ENCODE peak calls at places on chromosomes 1 and 21, in nine cellular contexts. One of them, this sample, is unnamed.

GRCh38 chr21:15688809-15689208 is 41.0 kb upstream of the USP25 start:
- DNase-seq in lower lobe of right lung: no peak
- DNase-seq in left ventricle myocardium inferior: no peak
- DNase-seq in NCI-H2081: no peak
- DNase-seq in stromal cell of bone marrow: no peak
- DNase-seq in activated naive CD4-positive, alpha-beta T cell treated with anti-CD3 and anti-CD28 coated beads, Interleukin-2, amount 50 U/mL, for 72 hours: no peak
- DNase-seq in activated T-helper 1 cell treated with Interleukin-2 at 50 U/mL for 16 hours: no peak
- DNase-seq in HEK293T: no peak
- DNase-seq in HuH-7.5: no peak
- DNase-seq in this sample: no peak

GRCh38 chr21:28734522-28735175 is 258.0 kb downstream of the LTN1 start:
- DNase-seq in activated T-helper 1 cell treated with Interleukin-2 at 50 U/mL for 16 hours: no peak
- DNase-seq in HuH-7.5: no peak
- DNase-seq in NCI-H2081: no peak
- DNase-seq in left ventricle myocardium inferior: no peak
- DNase-seq in HEK293T: no peak
- DNase-seq in stromal cell of bone marrow: no peak
- DNase-seq in lower lobe of right lung: no peak
- DNase-seq in activated naive CD4-positive, alpha-beta T cell treated with anti-CD3 and anti-CD28 coated beads, Interleukin-2, amount 50 U/mL, for 72 hours: no peak
- DNase-seq in this sample: no peak

GRCh38 chr1:218930879-218931278 is 242.8 kb upstream of the LYPLAL1 start:
- DNase-seq in activated T-helper 1 cell treated with Interleukin-2 at 50 U/mL for 16 hours: no peak
- DNase-seq in lower lobe of right lung: no peak
- DNase-seq in HEK293T: no peak
- DNase-seq in NCI-H2081: no peak
- DNase-seq in HuH-7.5: no peak
- DNase-seq in activated naive CD4-positive, alpha-beta T cell treated with anti-CD3 and anti-CD28 coated beads, Interleukin-2, amount 50 U/mL, for 72 hours: no peak
- DNase-seq in left ventricle myocardium inferior: no peak
- DNase-seq in stromal cell of bone marrow: peak
- DNase-seq in this sample: no peak

GRCh38 chr1:42748461-42749410 is 8.7 kb upstream of the CLDN19 start:
- DNase-seq in lower lobe of right lung: no peak
- DNase-seq in NCI-H2081: no peak
- DNase-seq in stromal cell of bone marrow: no peak
- DNase-seq in activated T-helper 1 cell treated with Interleukin-2 at 50 U/mL for 16 hours: no peak
- DNase-seq in HEK293T: no peak
- DNase-seq in left ventricle myocardium inferior: no peak
- DNase-seq in activated naive CD4-positive, alpha-beta T cell treated with anti-CD3 and anti-CD28 coated beads, Interleukin-2, amount 50 U/mL, for 72 hours: no peak
- DNase-seq in HuH-7.5: no peak
- DNase-seq in this sample: no peak

GRCh38 chr1:191343816-191344215 is 814.4 kb upstream of the RGS18 start:
- DNase-seq in HEK293T: no peak
- DNase-seq in activated naive CD4-positive, alpha-beta T cell treated with anti-CD3 and anti-CD28 coated beads, Interleukin-2, amount 50 U/mL, for 72 hours: no peak
- DNase-seq in stromal cell of bone marrow: no peak
- DNase-seq in HuH-7.5: no peak
- DNase-seq in lower lobe of right lung: no peak
- DNase-seq in left ventricle myocardium inferior: no peak
- DNase-seq in activated T-helper 1 cell treated with Interleukin-2 at 50 U/mL for 16 hours: no peak
- DNase-seq in NCI-H2081: no peak
- DNase-seq in this sample: no peak

GRCh38 chr1:187921426-187921825 is 1092.7 kb downstream of the PLA2G4A start:
- DNase-seq in left ventricle myocardium inferior: no peak
- DNase-seq in lower lobe of right lung: no peak
- DNase-seq in activated T-helper 1 cell treated with Interleukin-2 at 50 U/mL for 16 hours: no peak
- DNase-seq in HuH-7.5: no peak
- DNase-seq in activated naive CD4-positive, alpha-beta T cell treated with anti-CD3 and anti-CD28 coated beads, Interleukin-2, amount 50 U/mL, for 72 hours: no peak
- DNase-seq in HEK293T: no peak
- DNase-seq in NCI-H2081: no peak
- DNase-seq in stromal cell of bone marrow: no peak
- DNase-seq in this sample: no peak

GRCh38 chr1:37537378-37537777 is 16.7 kb downstream of the SNIP1 start:
- DNase-seq in activated T-helper 1 cell treated with Interleukin-2 at 50 U/mL for 16 hours: no peak
- DNase-seq in activated naive CD4-positive, alpha-beta T cell treated with anti-CD3 and anti-CD28 coated beads, Interleukin-2, amount 50 U/mL, for 72 hours: no peak
- DNase-seq in stromal cell of bone marrow: peak
- DNase-seq in lower lobe of right lung: no peak
- DNase-seq in NCI-H2081: no peak
- DNase-seq in left ventricle myocardium inferior: no peak
- DNase-seq in HuH-7.5: no peak
- DNase-seq in HEK293T: no peak
- DNase-seq in this sample: no peak

GRCh38 chr1:1290238-1290731 is 10.0 kb downstream of the SCNN1D start:
- DNase-seq in HEK293T: peak
- DNase-seq in lower lobe of right lung: peak
- DNase-seq in activated naive CD4-positive, alpha-beta T cell treated with anti-CD3 and anti-CD28 coated beads, Interleukin-2, amount 50 U/mL, for 72 hours: peak
- DNase-seq in stromal cell of bone marrow: no peak
- DNase-seq in HuH-7.5: peak
- DNase-seq in activated T-helper 1 cell treated with Interleukin-2 at 50 U/mL for 16 hours: no peak
- DNase-seq in NCI-H2081: peak
- DNase-seq in left ventricle myocardium inferior: peak
- DNase-seq in this sample: peak

GRCh38 chr1:198024782-198025181 is 107.6 kb downstream of the LHX9 start:
- DNase-seq in left ventricle myocardium inferior: no peak
- DNase-seq in activated T-helper 1 cell treated with Interleukin-2 at 50 U/mL for 16 hours: no peak
- DNase-seq in NCI-H2081: peak
- DNase-seq in HuH-7.5: no peak
- DNase-seq in HEK293T: no peak
- DNase-seq in lower lobe of right lung: no peak
- DNase-seq in stromal cell of bone marrow: no peak
- DNase-seq in activated naive CD4-positive, alpha-beta T cell treated with anti-CD3 and anti-CD28 coated beads, Interleukin-2, amount 50 U/mL, for 72 hours: no peak
- DNase-seq in this sample: no peak

GRCh38 chr1:203556047-203556851 is 62.3 kb downstream of the OPTC start:
- DNase-seq in activated T-helper 1 cell treated with Interleukin-2 at 50 U/mL for 16 hours: no peak
- DNase-seq in NCI-H2081: no peak
- DNase-seq in HEK293T: no peak
- DNase-seq in lower lobe of right lung: no peak
- DNase-seq in stromal cell of bone marrow: peak
- DNase-seq in activated naive CD4-positive, alpha-beta T cell treated with anti-CD3 and anti-CD28 coated beads, Interleukin-2, amount 50 U/mL, for 72 hours: no peak
- DNase-seq in left ventricle myocardium inferior: peak
- DNase-seq in HuH-7.5: no peak
- DNase-seq in this sample: no peak

GRCh38 chr1:77796695-77797405 is 17.4 kb downstream of the MIGA1 start:
- DNase-seq in HEK293T: no peak
- DNase-seq in activated naive CD4-positive, alpha-beta T cell treated with anti-CD3 and anti-CD28 coated beads, Interleukin-2, amount 50 U/mL, for 72 hours: no peak
- DNase-seq in stromal cell of bone marrow: no peak
- DNase-seq in activated T-helper 1 cell treated with Interleukin-2 at 50 U/mL for 16 hours: no peak
- DNase-seq in HuH-7.5: no peak
- DNase-seq in NCI-H2081: no peak
- DNase-seq in left ventricle myocardium inferior: no peak
- DNase-seq in lower lobe of right lung: no peak
- DNase-seq in this sample: no peak

GRCh38 chr1:111214884-111215283 is 12.6 kb upstream of the CHI3L2 start:
- DNase-seq in HuH-7.5: no peak
- DNase-seq in NCI-H2081: no peak
- DNase-seq in stromal cell of bone marrow: no peak
- DNase-seq in left ventricle myocardium inferior: no peak
- DNase-seq in HEK293T: no peak
- DNase-seq in lower lobe of right lung: no peak
- DNase-seq in activated naive CD4-positive, alpha-beta T cell treated with anti-CD3 and anti-CD28 coated beads, Interleukin-2, amount 50 U/mL, for 72 hours: peak
- DNase-seq in activated T-helper 1 cell treated with Interleukin-2 at 50 U/mL for 16 hours: no peak
- DNase-seq in this sample: no peak

GRCh38 chr1:76033800-76034475 is 40.6 kb upstream of the ST6GALNAC3 start:
- DNase-seq in left ventricle myocardium inferior: no peak
- DNase-seq in activated T-helper 1 cell treated with Interleukin-2 at 50 U/mL for 16 hours: no peak
- DNase-seq in HuH-7.5: no peak
- DNase-seq in NCI-H2081: no peak
- DNase-seq in activated naive CD4-positive, alpha-beta T cell treated with anti-CD3 and anti-CD28 coated beads, Interleukin-2, amount 50 U/mL, for 72 hours: no peak
- DNase-seq in lower lobe of right lung: no peak
- DNase-seq in HEK293T: no peak
- DNase-seq in stromal cell of bone marrow: no peak
- DNase-seq in this sample: no peak

GRCh38 chr1:26320896-26321295 is 3.1 kb downstream of the CD52 start:
- DNase-seq in HEK293T: no peak
- DNase-seq in stromal cell of bone marrow: no peak
- DNase-seq in HuH-7.5: no peak
- DNase-seq in activated T-helper 1 cell treated with Interleukin-2 at 50 U/mL for 16 hours: no peak
- DNase-seq in activated naive CD4-positive, alpha-beta T cell treated with anti-CD3 and anti-CD28 coated beads, Interleukin-2, amount 50 U/mL, for 72 hours: no peak
- DNase-seq in left ventricle myocardium inferior: no peak
- DNase-seq in NCI-H2081: no peak
- DNase-seq in lower lobe of right lung: no peak
- DNase-seq in this sample: no peak

GRCh38 chr1:18124977-18125376 is 17.4 kb downstream of the IGSF21 start:
- DNase-seq in left ventricle myocardium inferior: no peak
- DNase-seq in lower lobe of right lung: no peak
- DNase-seq in activated naive CD4-positive, alpha-beta T cell treated with anti-CD3 and anti-CD28 coated beads, Interleukin-2, amount 50 U/mL, for 72 hours: no peak
- DNase-seq in HuH-7.5: no peak
- DNase-seq in HEK293T: no peak
- DNase-seq in stromal cell of bone marrow: no peak
- DNase-seq in activated T-helper 1 cell treated with Interleukin-2 at 50 U/mL for 16 hours: no peak
- DNase-seq in NCI-H2081: no peak
- DNase-seq in this sample: no peak

GRCh38 chr1:26701266-26701994 is 5.6 kb downstream of the ARID1A start:
- DNase-seq in activated T-helper 1 cell treated with Interleukin-2 at 50 U/mL for 16 hours: no peak
- DNase-seq in stromal cell of bone marrow: no peak
- DNase-seq in activated naive CD4-positive, alpha-beta T cell treated with anti-CD3 and anti-CD28 coated beads, Interleukin-2, amount 50 U/mL, for 72 hours: no peak
- DNase-seq in HuH-7.5: no peak
- DNase-seq in left ventricle myocardium inferior: no peak
- DNase-seq in NCI-H2081: no peak
- DNase-seq in lower lobe of right lung: no peak
- DNase-seq in HEK293T: no peak
- DNase-seq in this sample: no peak

GRCh38 chr1:59769412-59770095 is 45.2 kb upstream of the HOOK1 start:
- DNase-seq in activated naive CD4-positive, alpha-beta T cell treated with anti-CD3 and anti-CD28 coated beads, Interleukin-2, amount 50 U/mL, for 72 hours: no peak
- DNase-seq in activated T-helper 1 cell treated with Interleukin-2 at 50 U/mL for 16 hours: no peak
- DNase-seq in left ventricle myocardium inferior: no peak
- DNase-seq in stromal cell of bone marrow: no peak
- DNase-seq in NCI-H2081: no peak
- DNase-seq in lower lobe of right lung: no peak
- DNase-seq in HEK293T: no peak
- DNase-seq in HuH-7.5: no peak
- DNase-seq in this sample: no peak

GRCh38 chr1:91123773-91124172 is 101.9 kb upstream of the ZNF644 start:
- DNase-seq in NCI-H2081: no peak
- DNase-seq in stromal cell of bone marrow: no peak
- DNase-seq in HEK293T: no peak
- DNase-seq in left ventricle myocardium inferior: no peak
- DNase-seq in activated naive CD4-positive, alpha-beta T cell treated with anti-CD3 and anti-CD28 coated beads, Interleukin-2, amount 50 U/mL, for 72 hours: peak
- DNase-seq in activated T-helper 1 cell treated with Interleukin-2 at 50 U/mL for 16 hours: no peak
- DNase-seq in lower lobe of right lung: no peak
- DNase-seq in HuH-7.5: no peak
- DNase-seq in this sample: no peak

GRCh38 chr1:2230781-2231666 is 2.9 kb downstream of the SKI start:
- DNase-seq in activated naive CD4-positive, alpha-beta T cell treated with anti-CD3 and anti-CD28 coated beads, Interleukin-2, amount 50 U/mL, for 72 hours: no peak
- DNase-seq in activated T-helper 1 cell treated with Interleukin-2 at 50 U/mL for 16 hours: peak
- DNase-seq in HEK293T: no peak
- DNase-seq in HuH-7.5: peak
- DNase-seq in lower lobe of right lung: peak
- DNase-seq in NCI-H2081: no peak
- DNase-seq in stromal cell of bone marrow: no peak
- DNase-seq in left ventricle myocardium inferior: no peak
- DNase-seq in this sample: no peak

GRCh38 chr1:91591175-91591968 is 90.7 kb downstream of the CDC7 start:
- DNase-seq in stromal cell of bone marrow: no peak
- DNase-seq in lower lobe of right lung: no peak
- DNase-seq in HuH-7.5: no peak
- DNase-seq in HEK293T: no peak
- DNase-seq in left ventricle myocardium inferior: no peak
- DNase-seq in activated naive CD4-positive, alpha-beta T cell treated with anti-CD3 and anti-CD28 coated beads, Interleukin-2, amount 50 U/mL, for 72 hours: no peak
- DNase-seq in activated T-helper 1 cell treated with Interleukin-2 at 50 U/mL for 16 hours: no peak
- DNase-seq in NCI-H2081: no peak
- DNase-seq in this sample: no peak

GRCh38 chr1:210321552-210321951 is 7.2 kb upstream of the HHAT start:
- DNase-seq in HuH-7.5: no peak
- DNase-seq in activated T-helper 1 cell treated with Interleukin-2 at 50 U/mL for 16 hours: no peak
- DNase-seq in activated naive CD4-positive, alpha-beta T cell treated with anti-CD3 and anti-CD28 coated beads, Interleukin-2, amount 50 U/mL, for 72 hours: no peak
- DNase-seq in HEK293T: no peak
- DNase-seq in stromal cell of bone marrow: no peak
- DNase-seq in left ventricle myocardium inferior: no peak
- DNase-seq in lower lobe of right lung: no peak
- DNase-seq in NCI-H2081: no peak
- DNase-seq in this sample: peak

GRCh38 chr21:26920055-26920454 is 46.8 kb downstream of the ADAMTS5 start:
- DNase-seq in HEK293T: no peak
- DNase-seq in left ventricle myocardium inferior: no peak
- DNase-seq in activated naive CD4-positive, alpha-beta T cell treated with anti-CD3 and anti-CD28 coated beads, Interleukin-2, amount 50 U/mL, for 72 hours: no peak
- DNase-seq in stromal cell of bone marrow: no peak
- DNase-seq in lower lobe of right lung: no peak
- DNase-seq in HuH-7.5: no peak
- DNase-seq in activated T-helper 1 cell treated with Interleukin-2 at 50 U/mL for 16 hours: no peak
- DNase-seq in NCI-H2081: no peak
- DNase-seq in this sample: no peak

GRCh38 chr1:219209578-219209977 is 35.9 kb downstream of the LYPLAL1 start:
- DNase-seq in activated naive CD4-positive, alpha-beta T cell treated with anti-CD3 and anti-CD28 coated beads, Interleukin-2, amount 50 U/mL, for 72 hours: no peak
- DNase-seq in left ventricle myocardium inferior: no peak
- DNase-seq in NCI-H2081: no peak
- DNase-seq in activated T-helper 1 cell treated with Interleukin-2 at 50 U/mL for 16 hours: no peak
- DNase-seq in HEK293T: no peak
- DNase-seq in HuH-7.5: no peak
- DNase-seq in lower lobe of right lung: no peak
- DNase-seq in stromal cell of bone marrow: no peak
- DNase-seq in this sample: no peak